ENCODE peak calls at places on chromosomes 2 and 18, in four cellular contexts. One of them, this sample, is unnamed.

GRCh38 chr18:905948-906415 is 1.3 kb downstream of the ADCYAP1 start:
- DNase-seq in GM12878: no peak
- DNase-seq in WTC11: peak
- DNase-seq in K562: no peak
- DNase-seq in this sample: no peak

GRCh38 chr2:64819774-64820688 is 166.3 kb upstream of the SERTAD2 start:
- DNase-seq in GM12878: peak
- DNase-seq in WTC11: no peak
- DNase-seq in K562: no peak
- DNase-seq in this sample: no peak

GRCh38 chr2:146697307-146697706 is 1147.5 kb upstream of the ACVR2A start:
- DNase-seq in GM12878: no peak
- DNase-seq in WTC11: no peak
- DNase-seq in K562: no peak
- DNase-seq in this sample: no peak

GRCh38 chr2:170848587-170848986 is 31.9 kb downstream of the GAD1 start:
- DNase-seq in GM12878: no peak
- DNase-seq in WTC11: no peak
- DNase-seq in K562: no peak
- DNase-seq in this sample: no peak

GRCh38 chr18:67132919-67133318 is 383.6 kb downstream of the DSEL start:
- DNase-seq in GM12878: no peak
- DNase-seq in WTC11: no peak
- DNase-seq in K562: no peak
- DNase-seq in this sample: no peak

GRCh38 chr2:70897977-70898226 is 37.8 kb upstream of the ATP6V1B1 start:
- DNase-seq in GM12878: no peak
- DNase-seq in WTC11: no peak
- DNase-seq in K562: no peak
- DNase-seq in this sample: no peak

GRCh38 chr18:44754567-44754966 is 73.9 kb downstream of the SETBP1 start:
- DNase-seq in GM12878: no peak
- DNase-seq in WTC11: no peak
- DNase-seq in K562: no peak
- DNase-seq in this sample: no peak

GRCh38 chr18:60053747-60054304 is 154.0 kb downstream of the PMAIP1 start:
- DNase-seq in GM12878: peak
- DNase-seq in WTC11: no peak
- DNase-seq in K562: peak
- DNase-seq in this sample: peak

GRCh38 chr2:96325038-96325883 is at the start of gene ITPRIPL1:
- DNase-seq in GM12878: no peak
- DNase-seq in WTC11: peak
- DNase-seq in K562: peak
- DNase-seq in this sample: peak

GRCh38 chr2:240319221-240319854 is 116.1 kb upstream of the GPC1 start:
- DNase-seq in GM12878: no peak
- DNase-seq in WTC11: no peak
- DNase-seq in K562: no peak
- DNase-seq in this sample: no peak

GRCh38 chr2:223945755-223946154 is 620 bp upstream of the WDFY1 start:
- DNase-seq in GM12878: no peak
- DNase-seq in WTC11: no peak
- DNase-seq in K562: no peak
- DNase-seq in this sample: no peak

GRCh38 chr18:2898131-2898640 is 51.4 kb downstream of the EMILIN2 start:
- DNase-seq in GM12878: no peak
- DNase-seq in WTC11: no peak
- DNase-seq in K562: no peak
- DNase-seq in this sample: no peak

GRCh38 chr2:9655441-9656269 is 24.9 kb upstream of the YWHAQ start:
- DNase-seq in GM12878: peak
- DNase-seq in WTC11: no peak
- DNase-seq in K562: no peak
- DNase-seq in this sample: no peak

GRCh38 chr2:126792186-126792585 is 106.5 kb upstream of the TEX51 start:
- DNase-seq in GM12878: no peak
- DNase-seq in WTC11: no peak
- DNase-seq in K562: no peak
- DNase-seq in this sample: no peak

GRCh38 chr2:39416172-39416571 is 20.9 kb downstream of the MAP4K3 start:
- DNase-seq in GM12878: no peak
- DNase-seq in WTC11: no peak
- DNase-seq in K562: no peak
- DNase-seq in this sample: no peak

GRCh38 chr2:22382439-22383169 is 1002.4 kb upstream of the KLHL29 start:
- DNase-seq in GM12878: no peak
- DNase-seq in WTC11: no peak
- DNase-seq in K562: no peak
- DNase-seq in this sample: no peak

GRCh38 chr2:109128048-109128465 is 948 bp upstream of the SH3RF3 start:
- DNase-seq in GM12878: no peak
- DNase-seq in WTC11: peak
- DNase-seq in K562: peak
- DNase-seq in this sample: peak

GRCh38 chr2:110993557-110994231 is 127.0 kb upstream of the BCL2L11 start:
- DNase-seq in GM12878: no peak
- DNase-seq in WTC11: no peak
- DNase-seq in K562: no peak
- DNase-seq in this sample: no peak

GRCh38 chr2:63044360-63045327 is 6.0 kb upstream of the OTX1 start:
- DNase-seq in GM12878: no peak
- DNase-seq in WTC11: peak
- DNase-seq in K562: no peak
- DNase-seq in this sample: no peak

GRCh38 chr2:110860620-110861019 is 128.2 kb downstream of the ACOXL start:
- DNase-seq in GM12878: no peak
- DNase-seq in WTC11: no peak
- DNase-seq in K562: no peak
- DNase-seq in this sample: no peak

GRCh38 chr18:8963876-8964275 is 138.6 kb upstream of the NDUFV2 start:
- DNase-seq in GM12878: no peak
- DNase-seq in WTC11: no peak
- DNase-seq in K562: no peak
- DNase-seq in this sample: no peak

GRCh38 chr2:71068218-71069035 is at the start of gene NAGK:
- DNase-seq in GM12878: peak
- DNase-seq in WTC11: peak
- DNase-seq in K562: peak
- DNase-seq in this sample: peak

GRCh38 chr2:42973771-42974170 is 181.4 kb upstream of the HAAO start:
- DNase-seq in GM12878: no peak
- DNase-seq in WTC11: no peak
- DNase-seq in K562: no peak
- DNase-seq in this sample: no peak

GRCh38 chr2:122300758-122301157 is 545.3 kb downstream of the TSN start:
- DNase-seq in GM12878: no peak
- DNase-seq in WTC11: peak
- DNase-seq in K562: no peak
- DNase-seq in this sample: no peak

GRCh38 chr18:24189664-24190346 is 50.9 kb downstream of the CABYR start:
- DNase-seq in GM12878: no peak
- DNase-seq in WTC11: no peak
- DNase-seq in K562: no peak
- DNase-seq in this sample: no peak

GRCh38 chr2:163657257-163657656 is 78.6 kb downstream of the FIGN start:
- DNase-seq in GM12878: no peak
- DNase-seq in WTC11: no peak
- DNase-seq in K562: no peak
- DNase-seq in this sample: no peak

GRCh38 chr2:118835739-118836410 is 11.6 kb downstream of the EN1 start:
- DNase-seq in GM12878: no peak
- DNase-seq in WTC11: peak
- DNase-seq in K562: no peak
- DNase-seq in this sample: no peak

GRCh38 chr18:76567835-76568445 is 72.9 kb upstream of the ZNF516 start:
- DNase-seq in GM12878: no peak
- DNase-seq in WTC11: no peak
- DNase-seq in K562: no peak
- DNase-seq in this sample: no peak

GRCh38 chr2:118992740-118993391 is 50.9 kb downstream of the MARCO start:
- DNase-seq in GM12878: no peak
- DNase-seq in WTC11: no peak
- DNase-seq in K562: no peak
- DNase-seq in this sample: no peak

GRCh38 chr2:239829326-239829725 is 195.8 kb downstream of the NDUFA10 start:
- DNase-seq in GM12878: no peak
- DNase-seq in WTC11: no peak
- DNase-seq in K562: no peak
- DNase-seq in this sample: no peak

GRCh38 chr2:74537140-74537539 is 7.4 kb downstream of the HTRA2 start:
- DNase-seq in GM12878: no peak
- DNase-seq in WTC11: no peak
- DNase-seq in K562: no peak
- DNase-seq in this sample: no peak

GRCh38 chr2:74533464-74533863 is 3.7 kb downstream of the HTRA2 start:
- DNase-seq in GM12878: no peak
- DNase-seq in WTC11: no peak
- DNase-seq in K562: no peak
- DNase-seq in this sample: no peak

GRCh38 chr2:74534411-74534810 is 4.7 kb downstream of the HTRA2 start:
- DNase-seq in GM12878: no peak
- DNase-seq in WTC11: no peak
- DNase-seq in K562: no peak
- DNase-seq in this sample: no peak

GRCh38 chr2:74536166-74536950 is 6.6 kb downstream of the HTRA2 start:
- DNase-seq in GM12878: no peak
- DNase-seq in WTC11: no peak
- DNase-seq in K562: no peak
- DNase-seq in this sample: no peak

DNA sequence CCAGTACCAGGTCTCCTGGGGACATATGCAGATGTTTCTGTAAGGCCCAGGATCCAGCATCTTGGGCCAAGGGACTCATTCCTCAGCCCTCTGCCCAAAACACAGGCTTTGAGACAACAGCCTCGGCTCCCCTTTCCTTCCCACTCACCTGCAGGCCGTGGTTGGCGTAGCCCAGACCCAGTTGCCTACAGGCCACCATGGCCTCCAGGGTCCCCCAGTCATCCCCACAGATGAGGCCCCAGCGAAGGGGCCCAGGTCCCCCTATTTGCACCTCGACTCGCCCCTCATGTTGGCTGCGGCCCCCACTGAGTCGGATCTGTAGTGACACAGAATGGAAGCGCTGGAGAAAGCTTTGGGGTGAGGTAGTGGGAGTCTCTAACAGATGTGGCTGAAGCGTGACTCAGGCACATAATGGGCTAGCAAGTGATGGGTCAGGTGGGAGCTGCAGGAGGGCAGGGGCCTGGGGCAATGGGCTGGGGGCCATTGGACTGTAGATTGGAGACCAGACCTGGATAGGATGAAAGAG is 5.8 kb downstream of the HTRA2 start:
- DNase-seq in GM12878: no peak
- DNase-seq in WTC11: no peak
- DNase-seq in K562: no peak
- DNase-seq in this sample: no peak
- TF ChIP-seq NR2C2 in GM12878: no peak
- TF ChIP-seq NR2C2 in WTC11: no peak
- TF ChIP-seq NR2C2 in K562: no peak
- TF ChIP-seq NR2C2 in this sample: no peak

DNA sequence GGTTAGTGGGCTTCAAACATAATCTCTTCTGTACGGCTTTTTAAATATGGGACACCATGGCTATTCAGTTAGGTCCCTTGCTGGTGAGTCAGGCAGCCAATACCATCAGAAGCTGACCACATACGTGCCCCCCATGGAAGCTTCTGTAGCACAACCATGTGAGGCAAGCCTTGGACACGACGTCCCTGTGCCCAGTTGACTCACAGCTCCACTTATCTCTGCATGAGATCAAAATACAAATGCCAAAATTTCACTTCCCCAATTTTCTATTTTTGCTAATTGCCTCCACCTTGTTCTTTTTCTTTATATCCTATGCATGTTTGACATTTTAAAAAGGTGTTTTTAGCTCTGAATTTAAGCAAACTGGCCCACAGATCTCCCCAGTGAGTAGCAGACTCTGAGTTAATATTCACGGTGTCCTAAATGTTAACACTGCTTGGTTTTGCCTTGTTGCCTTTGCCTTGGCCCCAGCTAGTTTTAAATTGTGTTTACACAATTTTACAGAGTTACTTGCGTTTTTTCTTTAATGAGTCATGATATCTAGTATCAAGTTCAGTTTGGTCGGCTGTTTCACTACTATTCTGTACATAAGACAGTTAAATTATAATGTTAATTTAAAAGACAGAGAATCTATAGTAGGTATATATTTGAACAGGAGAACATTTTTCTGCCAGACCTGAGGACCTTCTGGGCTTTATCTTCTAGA is 77.5 kb downstream of the CDCA7 start:
- DNase-seq in GM12878: no peak
- DNase-seq in WTC11: no peak
- DNase-seq in K562: no peak
- DNase-seq in this sample: no peak
- TF ChIP-seq ETV6 in GM12878: no peak
- TF ChIP-seq ETV6 in WTC11: no peak
- TF ChIP-seq ETV6 in K562: no peak
- TF ChIP-seq ETV6 in this sample: no peak

GRCh38 chr18:26370037-26370436 is 143.8 kb downstream of the TAF4B start:
- DNase-seq in GM12878: no peak
- DNase-seq in WTC11: no peak
- DNase-seq in K562: no peak
- DNase-seq in this sample: no peak
- TF ChIP-seq NR2C2 in GM12878: no peak
- TF ChIP-seq NR2C2 in WTC11: no peak
- TF ChIP-seq NR2C2 in K562: no peak
- TF ChIP-seq NR2C2 in this sample: no peak

GRCh38 chr2:14999114-14999661 is 366.7 kb downstream of the LRATD1 start:
- DNase-seq in GM12878: no peak
- DNase-seq in WTC11: no peak
- DNase-seq in K562: no peak
- DNase-seq in this sample: no peak
- TF ChIP-seq ETV6 in GM12878: no peak
- TF ChIP-seq ETV6 in WTC11: no peak
- TF ChIP-seq ETV6 in K562: no peak
- TF ChIP-seq ETV6 in this sample: no peak